ENCODE peak calls at places on chromosomes 5 and 9, in four cellular contexts. O is hepatocyte, N is Peyer's patch, B is esophagus squamous epithelium. D is an unnamed sample.

GRCh38 chr9:99266136-99267023 is 44.3 kb downstream of the SEC61B start:
- DNase-seq in B (no peak), N (peak), O (peak), D (peak)

GRCh38 chr9:89955144-89955543 is 350.3 kb downstream of the GADD45G start:
- DNase-seq in B (no peak), O (no peak), N (no peak), D (no peak)

GRCh38 chr5:114123654-114124053 is 238.2 kb upstream of the KCNN2 start:
- DNase-seq in N (no peak), B (no peak), O (no peak), D (no peak)

GRCh38 chr9:6997330-6997729 is 239.6 kb downstream of the KDM4C start:
- DNase-seq in O (no peak), N (no peak), B (no peak), D (no peak)

GRCh38 chr5:172782169-172783039 is 11.4 kb upstream of the DUSP1 start:
- DNase-seq in B (no peak), N (no peak), O (no peak), D (no peak)

GRCh38 chr5:122300374-122300773 is 11.7 kb upstream of the SNCAIP start:
- DNase-seq in B (no peak), O (no peak), N (no peak), D (no peak)

GRCh38 chr5:78190402-78190801 is 104.1 kb downstream of the AP3B1 start:
- DNase-seq in B (no peak), O (no peak), N (no peak), D (no peak)

GRCh38 chr5:83925952-83926351 is 205.3 kb upstream of the HAPLN1 start:
- DNase-seq in N (no peak), O (peak), B (no peak), D (no peak)

GRCh38 chr9:32344551-32345182 is 39.8 kb upstream of the ACO1 start:
- DNase-seq in B (no peak), N (no peak), O (no peak), D (no peak)

GRCh38 chr5:133293953-133294352 is 242.1 kb downstream of the HSPA4 start:
- DNase-seq in O (no peak), B (no peak), N (no peak), D (no peak)

GRCh38 chr5:96973561-96974401 is 37.9 kb downstream of the LNPEP start:
- DNase-seq in O (no peak), B (no peak), N (no peak), D (no peak)

GRCh38 chr5:141814064-141814982 is 63.9 kb downstream of the PCDH1 start:
- DNase-seq in O (peak), B (no peak), N (peak), D (no peak)

GRCh38 chr9:120480707-120481106 is 99.3 kb downstream of the CDK5RAP2 start:
- DNase-seq in N (no peak), O (no peak), B (no peak), D (no peak)

GRCh38 chr5:9605041-9605440 is 25.1 kb downstream of the TAS2R1 start:
- DNase-seq in O (no peak), N (no peak), B (no peak), D (no peak)

GRCh38 chr9:120913673-120914266 is 12.8 kb downstream of the TRAF1 start:
- DNase-seq in O (no peak), B (no peak), N (no peak), D (no peak)

GRCh38 chr5:67166460-67166871 is 30.1 kb downstream of the CD180 start:
- DNase-seq in N (peak), B (peak), O (no peak), D (peak)

GRCh38 chr5:10607023-10607665 is 43.3 kb downstream of the ANKRD33B start:
- DNase-seq in N (peak), O (no peak), B (no peak), D (no peak)

GRCh38 chr5:100479079-100479688 is 56.0 kb upstream of the FAM174A start:
- DNase-seq in N (no peak), B (no peak), O (peak), D (no peak)
- TF ChIP-seq CTCF in N (peak), B (peak), O (peak), D (no peak)

GRCh38 chr5:145222622-145223021 is 612.5 kb downstream of the PRELID2 start:
- DNase-seq in N (no peak), O (no peak), B (no peak), D (no peak)
- TF ChIP-seq CTCF in N (no peak), O (no peak), B (no peak), D (no peak)

GRCh38 chr5:32475338-32476097 is 31.0 kb upstream of the ZFR start:
- DNase-seq in O (no peak), N (no peak), B (no peak), D (no peak)

GRCh38 chr5:32473072-32473471 is 28.5 kb upstream of the ZFR start:
- DNase-seq in O (no peak), B (no peak), N (no peak), D (no peak)

GRCh38 chr5:32474201-32474854 is 29.8 kb upstream of the ZFR start:
- DNase-seq in O (peak), B (no peak), N (no peak), D (no peak)

GRCh38 chr5:32476891-32477290 is 32.4 kb upstream of the ZFR start:
- DNase-seq in N (no peak), O (no peak), B (no peak), D (no peak)

GRCh38 chr5:32471784-32472183 is 27.2 kb upstream of the ZFR start:
- DNase-seq in O (no peak), N (no peak), B (no peak), D (no peak)
- TF ChIP-seq CTCF in O (peak), N (no peak), B (no peak), D (no peak)

DNA sequence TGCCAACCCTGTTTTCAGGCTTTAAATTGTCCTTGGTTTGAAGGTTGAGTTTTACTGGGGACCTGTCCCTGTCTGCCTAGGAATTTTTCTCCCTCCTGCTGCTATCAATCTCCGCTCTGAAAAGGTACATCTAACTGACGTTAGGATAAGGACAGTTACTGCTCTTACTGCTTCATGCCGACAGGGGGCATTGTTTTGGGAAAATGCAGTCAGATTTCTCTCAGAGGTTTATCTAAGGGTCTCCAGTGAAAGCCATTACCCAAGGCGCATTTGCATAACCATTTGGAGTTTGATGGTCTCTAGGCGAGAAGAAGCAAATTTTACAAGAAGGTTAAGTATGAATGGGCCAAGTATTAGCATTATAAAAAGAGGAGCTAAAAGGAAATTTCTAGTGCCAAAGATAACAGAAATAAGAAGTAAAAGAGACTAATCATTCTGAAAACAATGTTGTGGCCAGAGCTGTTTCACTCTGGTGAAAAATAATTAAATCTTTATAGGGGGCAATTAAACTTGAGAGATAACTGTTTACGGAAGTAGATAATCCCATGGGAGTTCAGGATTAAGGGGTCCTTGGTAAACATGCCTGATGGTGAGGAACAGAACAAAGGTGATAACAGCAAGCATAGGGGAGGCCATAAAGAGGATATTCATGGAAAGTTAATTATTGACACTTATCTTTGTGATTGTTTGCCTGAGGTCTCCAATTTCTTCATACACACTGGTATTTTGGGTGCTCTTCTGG is 605.0 kb downstream of the MTRR start:
- DNase-seq in O (no peak), N (no peak), B (no peak), D (no peak)
- TF ChIP-seq CTCF in O (peak), N (no peak), B (no peak), D (no peak)

GRCh38 chr9:9337129-9337528 is 1275.7 kb downstream of the PTPRD start:
- DNase-seq in B (no peak), O (no peak), N (no peak), D (no peak)
- TF ChIP-seq CTCF in B (no peak), O (no peak), N (no peak), D (no peak)

DNA sequence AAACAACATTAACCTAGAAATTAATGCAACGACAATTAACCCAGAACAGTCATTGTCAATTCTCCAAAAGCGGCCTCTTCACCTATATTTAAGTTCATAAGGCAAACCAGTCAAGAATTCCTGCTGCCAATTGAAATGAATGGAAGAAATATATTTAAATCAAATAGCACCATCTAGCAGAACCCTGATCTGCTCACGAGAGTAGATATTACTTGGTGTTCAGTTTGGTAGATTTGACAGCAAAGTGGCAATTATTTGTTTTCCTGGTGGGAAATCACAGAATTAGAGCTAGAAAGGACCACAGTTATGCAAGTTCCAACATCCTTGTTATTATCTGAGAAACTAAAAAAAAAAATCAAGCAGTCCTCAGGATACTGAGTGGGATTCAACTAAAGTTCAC is 2.3 kb downstream of the SSBP2 start:
- DNase-seq in O (no peak), N (no peak), B (no peak), D (no peak)
- TF ChIP-seq CTCF in O (peak), N (no peak), B (no peak), D (no peak)

DNA sequence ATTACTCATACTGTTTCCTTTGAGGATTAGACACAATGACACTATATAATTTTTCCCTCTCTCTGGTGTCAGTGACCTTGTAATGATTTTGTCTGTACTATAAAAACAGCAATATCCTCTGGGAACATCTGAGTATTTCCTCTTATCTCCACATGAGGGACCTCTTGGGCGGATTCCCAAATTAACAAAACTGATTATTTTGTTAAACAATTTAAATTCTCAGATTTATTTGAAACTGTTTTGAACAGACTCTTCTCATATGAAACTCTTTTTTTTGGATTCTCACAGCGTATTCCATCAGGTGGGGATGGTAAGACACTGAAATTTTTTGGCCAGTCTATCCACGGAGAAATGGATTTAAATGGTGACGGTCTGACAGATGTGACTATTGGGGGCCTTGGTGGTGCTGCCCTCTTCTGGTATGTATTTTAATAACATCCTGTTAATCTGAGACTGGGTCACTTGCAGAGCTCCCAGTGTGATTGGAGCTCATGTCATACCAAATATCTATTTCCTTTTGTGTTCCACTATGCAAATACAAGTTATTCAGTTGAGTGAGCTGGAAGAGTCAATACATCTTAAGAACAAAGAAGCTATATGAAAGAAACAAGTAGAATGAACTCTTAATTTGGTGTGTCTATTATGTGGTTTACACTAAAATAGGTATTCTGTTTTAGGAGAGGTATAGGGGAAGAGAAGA is 73.8 kb upstream of the ITGA2 start:
- DNase-seq in B (no peak), N (peak), O (peak), D (no peak)
- TF ChIP-seq CTCF in B (peak), N (peak), O (peak), D (peak)

GRCh38 chr5:109816732-109817131 is 127.0 kb downstream of the MAN2A1 start:
- DNase-seq in O (no peak), B (no peak), N (no peak), D (no peak)

GRCh38 chr5:109823597-109823996 is 133.9 kb downstream of the MAN2A1 start:
- DNase-seq in B (no peak), O (no peak), N (no peak), D (no peak)

GRCh38 chr5:109825450-109825849 is 135.7 kb downstream of the MAN2A1 start:
- DNase-seq in B (no peak), N (no peak), O (no peak), D (no peak)

DNA sequence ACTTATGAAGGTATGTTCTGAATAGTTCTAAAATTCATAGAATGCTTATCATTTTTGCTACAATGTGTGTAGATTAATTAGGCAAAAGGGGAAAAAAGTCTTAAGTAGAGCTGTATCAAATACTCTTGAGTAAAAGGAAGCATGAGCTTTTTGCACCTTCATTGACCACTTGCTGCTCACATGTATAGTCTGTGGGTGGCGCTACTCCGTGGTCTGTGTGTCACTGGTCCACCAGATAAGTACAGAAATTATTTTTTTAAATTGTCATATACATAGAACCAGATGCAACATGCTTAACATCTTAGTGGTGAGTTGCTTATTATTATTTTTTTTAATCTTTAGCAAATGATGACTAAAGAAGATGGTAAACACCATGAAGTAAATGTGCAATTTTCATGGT is 130.2 kb downstream of the MAN2A1 start:
- DNase-seq in O (no peak), N (no peak), B (no peak), D (no peak)
- TF ChIP-seq CTCF in O (no peak), N (no peak), B (no peak), D (no peak)

D was measured in natural killer cell.